ENCODE peak calls at places on chromosomes 1 and 21, in seven cellular contexts. B is neuronal stem cell, Q is AG04450, Y is tibial artery, J is H9, K is right cardiac atrium, G is psoas muscle. I is an unnamed sample.

GRCh38 chr1:171772312-171772711 is 9.1 kb upstream of the METTL13 start:
- DNase-seq in B (no peak), Q (no peak), Y (no peak), J (no peak), K (no peak), G (no peak), I (no peak)

GRCh38 chr21:21029159-21029558 is 30.9 kb downstream of the NCAM2 start:
- DNase-seq in B (no peak), Q (no peak), Y (no peak), J (no peak), K (no peak), G (no peak), I (no peak)

GRCh38 chr1:14017531-14017961 is 317.6 kb downstream of the PRDM2 start:
- DNase-seq in B (peak; percentile 29), Q (no peak), Y (no peak), J (no peak), K (no peak), G (no peak), I (no peak)

GRCh38 chr21:14535702-14536101 is 10.4 kb downstream of the SAMSN1 start:
- DNase-seq in B (no peak), Q (no peak), Y (no peak), J (no peak), K (no peak), G (no peak), I (no peak)

GRCh38 chr1:27348861-27349783 is 7.3 kb downstream of the SYTL1 start:
- DNase-seq in B (peak; percentile 56), Q (no peak), Y (no peak), J (peak; percentile 86), K (peak; percentile 73), G (no peak), I (no peak)

GRCh38 chr1:110425611-110426152 is 18.2 kb upstream of the LAMTOR5 start:
- DNase-seq in B (no peak), Q (no peak), Y (peak; percentile 68), J (no peak), K (peak; percentile 83), G (peak; percentile 90), I (peak; percentile 25)

GRCh38 chr1:162535501-162535900 is 26.0 kb upstream of the UAP1 start:
- DNase-seq in B (no peak), Q (peak; percentile 69), Y (no peak), J (no peak), K (no peak), G (no peak), I (no peak)

GRCh38 chr1:231045318-231045717 is 5.3 kb upstream of the FAM89A start:
- DNase-seq in B (no peak), Q (no peak), Y (no peak), J (no peak), K (no peak), G (no peak), I (no peak)

GRCh38 chr21:44400791-44401385 is 47.5 kb downstream of the TRPM2 start:
- DNase-seq in B (no peak), Q (no peak), Y (no peak), J (no peak), K (no peak), G (no peak), I (no peak)

GRCh38 chr1:34188418-34188817 is 11.7 kb downstream of the C1orf94 start:
- DNase-seq in B (no peak), Q (no peak), Y (no peak), J (peak; percentile 86), K (no peak), G (no peak), I (no peak)

GRCh38 chr1:248704556-248704955 is 2.0 kb upstream of the OR14I1 start:
- DNase-seq in B (no peak), Q (no peak), Y (no peak), J (no peak), K (no peak), G (no peak), I (no peak)

GRCh38 chr1:218553197-218553596 is 208.1 kb downstream of the TGFB2 start:
- DNase-seq in B (no peak), Q (no peak), Y (no peak), J (no peak), K (no peak), G (no peak), I (no peak)

GRCh38 chr1:1440941-1441888 is 5.7 kb downstream of the VWA1 start:
- DNase-seq in B (no peak), Q (no peak), Y (peak; percentile 69), J (no peak), K (peak; percentile 87), G (peak; percentile 80), I (no peak)

GRCh38 chr1:2152914-2153313 is 41.7 kb downstream of the FAAP20 start:
- DNase-seq in B (no peak), Q (no peak), Y (no peak), J (no peak), K (no peak), G (no peak), I (no peak)

GRCh38 chr1:55007626-55008025 is 8.9 kb downstream of the BSND start:
- DNase-seq in B (no peak), Q (peak; percentile 13), Y (no peak), J (no peak), K (no peak), G (no peak), I (no peak)

GRCh38 chr1:210299501-210299900 is 29.2 kb upstream of the HHAT start:
- DNase-seq in B (no peak), Q (no peak), Y (no peak), J (no peak), K (no peak), G (no peak), I (no peak)

GRCh38 chr1:216898801-216899200 is 175.6 kb upstream of the ESRRG start:
- DNase-seq in B (no peak), Q (no peak), Y (no peak), J (no peak), K (no peak), G (no peak), I (no peak)

GRCh38 chr1:50047916-50048694 is 24.4 kb upstream of the AGBL4 start:
- DNase-seq in B (peak; percentile 26), Q (no peak), Y (no peak), J (peak; percentile 74), K (peak; percentile 73), G (peak; percentile 36), I (peak; percentile 14)

GRCh38 chr21:44079846-44080245 is 27.4 kb upstream of the PWP2 start:
- DNase-seq in B (no peak), Q (no peak), Y (no peak), J (no peak), K (no peak), G (no peak), I (no peak)

GRCh38 chr1:207423560-207424292 is 30.4 kb upstream of the CR2 start:
- DNase-seq in B (no peak), Q (no peak), Y (no peak), J (peak; percentile 69), K (no peak), G (no peak), I (no peak)

GRCh38 chr1:12167493-12168429 is 970 bp downstream of the TNFRSF1B start:
- DNase-seq in B (no peak), Q (no peak), Y (no peak), J (no peak), K (peak; percentile 64), G (no peak), I (no peak)

GRCh38 chr21:32423846-32424535 is 11.5 kb downstream of the EVA1C start:
- DNase-seq in B (no peak), Q (no peak), Y (no peak), J (no peak), K (no peak), G (no peak), I (no peak)

GRCh38 chr1:48245106-48245505 is 22.6 kb downstream of the SLC5A9 start:
- DNase-seq in B (no peak), Q (no peak), Y (peak; percentile 73), J (no peak), K (no peak), G (no peak), I (no peak)

GRCh38 chr1:60904079-60904852 is 178.1 kb upstream of the NFIA start:
- DNase-seq in B (no peak), Q (no peak), Y (peak; percentile 92), J (no peak), K (peak; percentile 79), G (peak; percentile 88), I (peak; percentile 54)

GRCh38 chr1:52702886-52703787 is 5.0 kb upstream of the COA7 start:
- DNase-seq in B (peak; percentile 77), Q (no peak), Y (peak; percentile 94), J (peak; percentile 97), K (peak; percentile 93), G (peak; percentile 94), I (peak; percentile 92)

GRCh38 chr1:205354259-205354904 is 2.3 kb downstream of the KLHDC8A start:
- DNase-seq in B (no peak), Q (peak; percentile 56), Y (no peak), J (no peak), K (no peak), G (no peak), I (peak; percentile 56)

GRCh38 chr1:75797606-75798216 is 1.0 kb downstream of the MSH4 start:
- DNase-seq in B (no peak), Q (no peak), Y (no peak), J (no peak), K (no peak), G (no peak), I (no peak)

GRCh38 chr1:245298781-245299180 is 144.0 kb downstream of the KIF26B start:
- DNase-seq in B (no peak), Q (peak; percentile 15), Y (no peak), J (no peak), K (no peak), G (no peak), I (no peak)

GRCh38 chr1:15414450-15414823 is 4.7 kb downstream of the EFHD2 start:
- DNase-seq in B (no peak), Q (no peak), Y (no peak), J (no peak), K (no peak), G (no peak), I (no peak)
- H3K27ac ChIP-seq in B (no peak overlapping the region), Q (no peak overlapping the region), Y (no peak overlapping the region), J (no peak overlapping the region), K (no peak overlapping the region), G (no peak overlapping the region), I (peak overlapping the region; percentile 6)

GRCh38 chr1:200038645-200038986 is 11.1 kb downstream of the NR5A2 start:
- DNase-seq in B (peak; percentile 77), Q (no peak), Y (no peak), J (peak; percentile 98), K (no peak), G (no peak), I (no peak)
- H3K27ac ChIP-seq in B (no peak overlapping the region), Q (no peak overlapping the region), Y (no peak overlapping the region), J (no peak overlapping the region), K (no peak overlapping the region), G (no peak overlapping the region), I (no peak overlapping the region)

GRCh38 chr21:45533731-45534571 is 8.3 kb downstream of the SLC19A1 start:
- DNase-seq in B (no peak), Q (no peak), Y (peak; percentile 65), J (no peak), K (peak; percentile 50), G (peak; percentile 45), I (no peak)
- H3K27ac ChIP-seq in B (no peak overlapping the region), Q (no peak overlapping the region), Y (no peak overlapping the region), J (no peak overlapping the region), K (no peak overlapping the region), G (no peak overlapping the region), I (peak overlapping the region; percentile 28)

GRCh38 chr1:236018885-236019453 is 45.9 kb downstream of the NID1 start:
- DNase-seq in B (no peak), Q (no peak), Y (peak; percentile 90), J (no peak), K (peak; percentile 90), G (peak; percentile 93), I (peak; percentile 86)
- H3K27ac ChIP-seq in B (no peak overlapping the region), Q (no peak overlapping the region), Y (peak overlapping the region; percentile 58), J (no peak overlapping the region), K (peak overlapping the region; percentile 69), G (peak overlapping the region; percentile 68), I (peak overlapping the region; percentile 78)